ENCODE peak calls at places on chromosomes 7 and 10, in nine cellular contexts. One of them, this sample, is unnamed.

GRCh38 chr10:43166879-43167490 is 28.7 kb downstream of the CSGALNACT2 start:
- DNase-seq in GM12865: peak
- DNase-seq in AG09319: no peak
- DNase-seq in kidney epithelial cell: no peak
- DNase-seq in NB4: peak
- DNase-seq in cardiac fibroblast: no peak
- DNase-seq in thoracic aorta: no peak
- DNase-seq in endodermal cell: no peak
- DNase-seq in fibroblast of mammary gland: no peak
- DNase-seq in this sample: no peak

GRCh38 chr7:44811093-44811492 is 14.6 kb downstream of the PPIA start:
- DNase-seq in GM12865: no peak
- DNase-seq in AG09319: no peak
- DNase-seq in kidney epithelial cell: no peak
- DNase-seq in NB4: no peak
- DNase-seq in cardiac fibroblast: no peak
- DNase-seq in thoracic aorta: no peak
- DNase-seq in endodermal cell: no peak
- DNase-seq in fibroblast of mammary gland: no peak
- DNase-seq in this sample: no peak

GRCh38 chr7:80929619-80930018 is 10.8 kb upstream of the SEMA3C start:
- DNase-seq in GM12865: no peak
- DNase-seq in AG09319: no peak
- DNase-seq in kidney epithelial cell: no peak
- DNase-seq in NB4: no peak
- DNase-seq in cardiac fibroblast: peak
- DNase-seq in thoracic aorta: no peak
- DNase-seq in endodermal cell: no peak
- DNase-seq in fibroblast of mammary gland: peak
- DNase-seq in this sample: no peak

GRCh38 chr7:140485463-140486265 is 6.4 kb upstream of the MKRN1 start:
- DNase-seq in GM12865: no peak
- DNase-seq in AG09319: no peak
- DNase-seq in kidney epithelial cell: peak
- DNase-seq in NB4: no peak
- DNase-seq in cardiac fibroblast: no peak
- DNase-seq in thoracic aorta: no peak
- DNase-seq in endodermal cell: peak
- DNase-seq in fibroblast of mammary gland: no peak
- DNase-seq in this sample: no peak

GRCh38 chr10:75883081-75883480 is 451.7 kb downstream of the LRMDA start:
- DNase-seq in GM12865: no peak
- DNase-seq in AG09319: no peak
- DNase-seq in kidney epithelial cell: no peak
- DNase-seq in NB4: no peak
- DNase-seq in cardiac fibroblast: no peak
- DNase-seq in thoracic aorta: no peak
- DNase-seq in endodermal cell: no peak
- DNase-seq in fibroblast of mammary gland: no peak
- DNase-seq in this sample: no peak

GRCh38 chr10:92142512-92142911 is 148.4 kb downstream of the CPEB3 start:
- DNase-seq in GM12865: no peak
- DNase-seq in AG09319: no peak
- DNase-seq in kidney epithelial cell: no peak
- DNase-seq in NB4: no peak
- DNase-seq in cardiac fibroblast: no peak
- DNase-seq in thoracic aorta: no peak
- DNase-seq in endodermal cell: no peak
- DNase-seq in fibroblast of mammary gland: no peak
- DNase-seq in this sample: no peak

GRCh38 chr10:24703700-24704099 is 20.0 kb downstream of the ARHGAP21 start:
- DNase-seq in GM12865: no peak
- DNase-seq in AG09319: peak
- DNase-seq in kidney epithelial cell: no peak
- DNase-seq in NB4: no peak
- DNase-seq in cardiac fibroblast: peak
- DNase-seq in thoracic aorta: no peak
- DNase-seq in endodermal cell: no peak
- DNase-seq in fibroblast of mammary gland: peak
- DNase-seq in this sample: no peak

GRCh38 chr10:7626283-7626682 is 40.5 kb downstream of the ITIH5 start:
- DNase-seq in GM12865: no peak
- DNase-seq in AG09319: no peak
- DNase-seq in kidney epithelial cell: no peak
- DNase-seq in NB4: no peak
- DNase-seq in cardiac fibroblast: peak
- DNase-seq in thoracic aorta: no peak
- DNase-seq in endodermal cell: no peak
- DNase-seq in fibroblast of mammary gland: peak
- DNase-seq in this sample: no peak

GRCh38 chr10:71213127-71213616 is 802 bp downstream of the UNC5B start:
- DNase-seq in GM12865: peak
- DNase-seq in AG09319: no peak
- DNase-seq in kidney epithelial cell: no peak
- DNase-seq in NB4: peak
- DNase-seq in cardiac fibroblast: peak
- DNase-seq in thoracic aorta: no peak
- DNase-seq in endodermal cell: peak
- DNase-seq in fibroblast of mammary gland: peak
- DNase-seq in this sample: no peak

GRCh38 chr10:71211759-71212248 is 566 bp upstream of the UNC5B start:
- DNase-seq in GM12865: no peak
- DNase-seq in AG09319: no peak
- DNase-seq in kidney epithelial cell: no peak
- DNase-seq in NB4: no peak
- DNase-seq in cardiac fibroblast: no peak
- DNase-seq in thoracic aorta: no peak
- DNase-seq in endodermal cell: no peak
- DNase-seq in fibroblast of mammary gland: no peak
- DNase-seq in this sample: no peak

GRCh38 chr10:71213761-71214440 is 1.5 kb downstream of the UNC5B start:
- DNase-seq in GM12865: no peak
- DNase-seq in AG09319: no peak
- DNase-seq in kidney epithelial cell: no peak
- DNase-seq in NB4: no peak
- DNase-seq in cardiac fibroblast: peak
- DNase-seq in thoracic aorta: no peak
- DNase-seq in endodermal cell: peak
- DNase-seq in fibroblast of mammary gland: peak
- DNase-seq in this sample: peak

GRCh38 chr10:71211053-71211452 is 1.3 kb upstream of the UNC5B start:
- DNase-seq in GM12865: no peak
- DNase-seq in AG09319: no peak
- DNase-seq in kidney epithelial cell: no peak
- DNase-seq in NB4: no peak
- DNase-seq in cardiac fibroblast: no peak
- DNase-seq in thoracic aorta: no peak
- DNase-seq in endodermal cell: peak
- DNase-seq in fibroblast of mammary gland: no peak
- DNase-seq in this sample: no peak

GRCh38 chr10:71212249-71213126 is at the start of gene UNC5B:
- DNase-seq in GM12865: peak
- DNase-seq in AG09319: peak
- DNase-seq in kidney epithelial cell: no peak
- DNase-seq in NB4: peak
- DNase-seq in cardiac fibroblast: peak
- DNase-seq in thoracic aorta: peak
- DNase-seq in endodermal cell: peak
- DNase-seq in fibroblast of mammary gland: peak
- DNase-seq in this sample: peak
- TF ChIP-seq CTCF in GM12865: no peak
- TF ChIP-seq CTCF in AG09319: peak
- TF ChIP-seq CTCF in kidney epithelial cell: no peak
- TF ChIP-seq CTCF in NB4: peak
- TF ChIP-seq CTCF in cardiac fibroblast: peak
- TF ChIP-seq CTCF in thoracic aorta: peak
- TF ChIP-seq CTCF in endodermal cell: peak
- TF ChIP-seq CTCF in fibroblast of mammary gland: no peak
- TF ChIP-seq CTCF in this sample: peak

GRCh38 chr7:103077318-103077717 is 2.4 kb downstream of the ARMC10 start:
- DNase-seq in GM12865: no peak
- DNase-seq in AG09319: no peak
- DNase-seq in kidney epithelial cell: no peak
- DNase-seq in NB4: no peak
- DNase-seq in cardiac fibroblast: no peak
- DNase-seq in thoracic aorta: no peak
- DNase-seq in endodermal cell: no peak
- DNase-seq in fibroblast of mammary gland: no peak
- DNase-seq in this sample: no peak

GRCh38 chr7:103075337-103075918 is 488 bp downstream of the ARMC10 start:
- DNase-seq in GM12865: peak
- DNase-seq in AG09319: peak
- DNase-seq in kidney epithelial cell: peak
- DNase-seq in NB4: peak
- DNase-seq in cardiac fibroblast: peak
- DNase-seq in thoracic aorta: peak
- DNase-seq in endodermal cell: peak
- DNase-seq in fibroblast of mammary gland: peak
- DNase-seq in this sample: no peak

GRCh38 chr7:103073989-103074518 is 542 bp downstream of the FBXL13 start:
- DNase-seq in GM12865: no peak
- DNase-seq in AG09319: no peak
- DNase-seq in kidney epithelial cell: no peak
- DNase-seq in NB4: no peak
- DNase-seq in cardiac fibroblast: no peak
- DNase-seq in thoracic aorta: no peak
- DNase-seq in endodermal cell: no peak
- DNase-seq in fibroblast of mammary gland: no peak
- DNase-seq in this sample: no peak

GRCh38 chr7:103076767-103077166 is 1.8 kb downstream of the ARMC10 start:
- DNase-seq in GM12865: no peak
- DNase-seq in AG09319: no peak
- DNase-seq in kidney epithelial cell: no peak
- DNase-seq in NB4: peak
- DNase-seq in cardiac fibroblast: no peak
- DNase-seq in thoracic aorta: no peak
- DNase-seq in endodermal cell: no peak
- DNase-seq in fibroblast of mammary gland: no peak
- DNase-seq in this sample: no peak

DNA sequence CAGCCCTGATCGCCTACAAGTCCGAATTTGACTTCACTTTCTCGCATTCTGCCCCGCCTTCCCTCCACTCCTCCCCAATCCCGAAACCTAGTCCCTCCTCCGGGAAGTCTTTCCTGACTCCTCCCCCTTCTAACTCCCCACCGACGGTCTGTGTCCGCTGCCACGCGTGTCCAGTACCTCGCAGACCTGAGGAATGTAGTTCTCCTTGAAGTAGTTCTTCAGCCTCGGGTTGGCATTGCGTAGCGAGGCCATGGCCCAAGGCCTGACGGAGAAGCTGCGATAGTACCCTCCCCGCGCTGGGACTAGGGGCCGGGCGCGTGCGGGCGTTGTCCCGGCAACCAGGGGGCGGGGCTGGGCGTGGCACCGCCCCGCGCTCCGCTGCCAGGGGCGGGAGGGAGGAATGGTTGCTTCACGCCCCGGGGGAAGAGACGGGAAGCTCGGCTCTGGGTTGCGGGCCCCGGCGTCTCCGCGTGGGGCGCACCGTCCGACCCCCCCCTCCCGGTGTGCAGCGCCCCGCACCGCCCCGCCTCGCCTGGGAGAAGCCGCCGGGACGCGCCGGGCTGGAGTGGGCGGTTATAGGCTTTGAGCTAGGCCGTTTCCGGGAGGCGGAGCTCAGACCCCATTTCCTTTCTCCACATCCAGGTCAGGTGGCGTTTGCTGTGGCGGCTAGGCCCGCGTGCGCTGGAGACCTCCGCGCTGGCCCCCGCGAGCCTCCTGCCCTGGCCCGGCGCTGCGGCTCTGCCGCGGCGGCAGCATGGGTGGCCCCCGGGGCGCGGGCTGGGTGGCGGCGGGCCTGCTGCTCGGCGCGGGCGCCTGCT is at the start of the genes ARMC10 and FBXL13:
- DNase-seq in GM12865: peak
- DNase-seq in AG09319: peak
- DNase-seq in kidney epithelial cell: peak
- DNase-seq in NB4: peak
- DNase-seq in cardiac fibroblast: peak
- DNase-seq in thoracic aorta: peak
- DNase-seq in endodermal cell: peak
- DNase-seq in fibroblast of mammary gland: peak
- DNase-seq in this sample: peak
- TF ChIP-seq CTCF in GM12865: no peak
- TF ChIP-seq CTCF in AG09319: peak
- TF ChIP-seq CTCF in kidney epithelial cell: no peak
- TF ChIP-seq CTCF in NB4: peak
- TF ChIP-seq CTCF in cardiac fibroblast: no peak
- TF ChIP-seq CTCF in thoracic aorta: peak
- TF ChIP-seq CTCF in endodermal cell: peak
- TF ChIP-seq CTCF in fibroblast of mammary gland: no peak
- TF ChIP-seq CTCF in this sample: peak

GRCh38 chr7:152551304-152552036 is 115.7 kb upstream of the KMT2C start:
- DNase-seq in GM12865: no peak
- DNase-seq in AG09319: no peak
- DNase-seq in kidney epithelial cell: no peak
- DNase-seq in NB4: no peak
- DNase-seq in cardiac fibroblast: no peak
- DNase-seq in thoracic aorta: no peak
- DNase-seq in endodermal cell: no peak
- DNase-seq in fibroblast of mammary gland: peak
- DNase-seq in this sample: no peak
- TF ChIP-seq CTCF in GM12865: no peak
- TF ChIP-seq CTCF in AG09319: no peak
- TF ChIP-seq CTCF in kidney epithelial cell: no peak
- TF ChIP-seq CTCF in NB4: no peak
- TF ChIP-seq CTCF in cardiac fibroblast: no peak
- TF ChIP-seq CTCF in thoracic aorta: no peak
- TF ChIP-seq CTCF in endodermal cell: no peak
- TF ChIP-seq CTCF in fibroblast of mammary gland: no peak
- TF ChIP-seq CTCF in this sample: no peak

DNA sequence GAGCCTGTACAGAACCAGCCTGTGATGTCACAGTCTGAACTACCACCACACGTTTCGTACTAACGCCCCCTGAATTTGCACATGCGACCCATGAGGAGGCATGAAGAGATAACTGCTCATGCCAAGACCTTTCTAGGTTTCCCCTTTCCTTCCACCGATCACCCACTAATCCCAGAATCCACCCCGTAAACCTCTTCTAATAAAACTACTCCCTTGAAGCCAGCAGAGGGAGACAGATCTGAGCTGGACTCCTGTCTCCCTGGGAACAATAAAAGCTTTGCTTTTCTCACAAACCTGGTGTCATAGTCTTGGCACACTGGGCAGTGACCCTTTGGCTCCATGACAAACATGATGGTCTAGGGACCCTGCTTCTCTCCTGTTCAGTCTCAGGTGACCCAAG is 144.5 kb downstream of the FRMD4A start:
- DNase-seq in GM12865: peak
- DNase-seq in AG09319: no peak
- DNase-seq in kidney epithelial cell: no peak
- DNase-seq in NB4: peak
- DNase-seq in cardiac fibroblast: peak
- DNase-seq in thoracic aorta: no peak
- DNase-seq in endodermal cell: peak
- DNase-seq in fibroblast of mammary gland: peak
- DNase-seq in this sample: no peak
- TF ChIP-seq CTCF in GM12865: peak
- TF ChIP-seq CTCF in AG09319: peak
- TF ChIP-seq CTCF in kidney epithelial cell: peak
- TF ChIP-seq CTCF in NB4: peak
- TF ChIP-seq CTCF in cardiac fibroblast: peak
- TF ChIP-seq CTCF in thoracic aorta: no peak
- TF ChIP-seq CTCF in endodermal cell: peak
- TF ChIP-seq CTCF in fibroblast of mammary gland: peak
- TF ChIP-seq CTCF in this sample: peak

This sample was measured in type B pancreatic cell.